ENCODE peak calls at places on chromosomes 16 and 17, in five cellular contexts. B is heart left ventricle, I is uterus, P is foreskin fibroblast, G is lower leg skin. V is an unnamed sample.

GRCh38 chr17:81608082-81608481 is 28.8 kb downstream of the NPLOC4 start:
- DNase-seq in G (no peak), P (peak), I (no peak), B (no peak), V (no peak)

GRCh38 chr17:62995377-62995885 is 29.4 kb downstream of the TANC2 start:
- DNase-seq in P (peak), I (no peak), B (no peak), G (no peak), V (peak)

GRCh38 chr17:60325730-60326524 is 66.0 kb downstream of the USP32 start:
- DNase-seq in P (no peak), G (no peak), I (no peak), B (no peak), V (no peak)

GRCh38 chr17:57521606-57522435 is 223.3 kb downstream of the CCDC182 start:
- DNase-seq in G (no peak), B (no peak), P (no peak), I (no peak), V (no peak)

GRCh38 chr16:87416826-87417471 is 24.8 kb downstream of the MAP1LC3B start:
- DNase-seq in B (no peak), P (peak), I (peak), G (peak), V (peak)

GRCh38 chr16:20675488-20676267 is 21.8 kb downstream of the ACSM1 start:
- DNase-seq in B (no peak), P (no peak), I (peak), G (no peak), V (peak)

GRCh38 chr16:4661661-4662060 is 31.7 kb upstream of the NUDT16L1 start:
- DNase-seq in I (no peak), P (no peak), B (no peak), G (no peak), V (peak)

GRCh38 chr16:30650369-30651123 is at the start of gene PRR14:
- DNase-seq in B (peak), P (peak), G (peak), I (peak), V (peak)

GRCh38 chr17:30300803-30301202 is 9.1 kb upstream of the BLMH start:
- DNase-seq in I (no peak), P (no peak), G (no peak), B (no peak), V (no peak)

GRCh38 chr17:15485045-15485444 is 17.6 kb upstream of the CDRT4 start:
- DNase-seq in I (no peak), G (no peak), B (no peak), P (no peak), V (no peak)

GRCh38 chr17:74842599-74843351 is 16.9 kb downstream of the GRIN2C start:
- DNase-seq in P (peak), B (peak), G (no peak), I (peak), V (peak)

GRCh38 chr17:41895617-41896016 is 23.1 kb downstream of the ACLY start:
- DNase-seq in P (peak), I (peak), B (no peak), G (no peak), V (peak)

GRCh38 chr17:82373731-82374625 is 2.4 kb downstream of the UTS2R start:
- DNase-seq in B (no peak), I (no peak), G (no peak), P (no peak), V (no peak)

GRCh38 chr17:8187517-8188407 is 2.2 kb downstream of the BORCS6 start:
- DNase-seq in I (peak), B (peak), G (peak), P (peak), V (peak)

GRCh38 chr17:2215616-2216364 is 87.8 kb downstream of the SMG6 start:
- DNase-seq in I (peak), P (peak), G (peak), B (peak), V (peak)

GRCh38 chr17:50459756-50460155 is 8.9 kb downstream of the CHAD start:
- DNase-seq in P (no peak), B (no peak), I (no peak), G (no peak), V (no peak)

GRCh38 chr17:17422217-17422610 is 54.6 kb upstream of the MED9 start:
- DNase-seq in G (no peak), I (no peak), B (no peak), P (no peak), V (no peak)

GRCh38 chr17:29138184-29138955 is 41.8 kb downstream of the MYO18A start:
- DNase-seq in G (no peak), P (no peak), I (no peak), B (peak), V (no peak)

GRCh38 chr16:1863681-1864460 is 8.1 kb downstream of the MEIOB start:
- DNase-seq in G (no peak), P (no peak), B (no peak), I (no peak), V (peak)

GRCh38 chr17:61395983-61396585 is 3.6 kb upstream of the TBX2 start:
- DNase-seq in G (no peak), B (peak), I (no peak), P (no peak), V (no peak)

GRCh38 chr17:30000755-30001257 is 59.4 kb downstream of the EFCAB5 start:
- DNase-seq in P (peak), G (no peak), B (no peak), I (no peak), V (no peak)

GRCh38 chr16:80512460-80512859 is 28.3 kb upstream of the DYNLRB2 start:
- DNase-seq in I (no peak), G (no peak), B (no peak), P (no peak), V (no peak)
- H3K4me3 ChIP-seq in I (no peak), G (no peak), B (no peak), P (no peak), V (no peak)

DNA sequence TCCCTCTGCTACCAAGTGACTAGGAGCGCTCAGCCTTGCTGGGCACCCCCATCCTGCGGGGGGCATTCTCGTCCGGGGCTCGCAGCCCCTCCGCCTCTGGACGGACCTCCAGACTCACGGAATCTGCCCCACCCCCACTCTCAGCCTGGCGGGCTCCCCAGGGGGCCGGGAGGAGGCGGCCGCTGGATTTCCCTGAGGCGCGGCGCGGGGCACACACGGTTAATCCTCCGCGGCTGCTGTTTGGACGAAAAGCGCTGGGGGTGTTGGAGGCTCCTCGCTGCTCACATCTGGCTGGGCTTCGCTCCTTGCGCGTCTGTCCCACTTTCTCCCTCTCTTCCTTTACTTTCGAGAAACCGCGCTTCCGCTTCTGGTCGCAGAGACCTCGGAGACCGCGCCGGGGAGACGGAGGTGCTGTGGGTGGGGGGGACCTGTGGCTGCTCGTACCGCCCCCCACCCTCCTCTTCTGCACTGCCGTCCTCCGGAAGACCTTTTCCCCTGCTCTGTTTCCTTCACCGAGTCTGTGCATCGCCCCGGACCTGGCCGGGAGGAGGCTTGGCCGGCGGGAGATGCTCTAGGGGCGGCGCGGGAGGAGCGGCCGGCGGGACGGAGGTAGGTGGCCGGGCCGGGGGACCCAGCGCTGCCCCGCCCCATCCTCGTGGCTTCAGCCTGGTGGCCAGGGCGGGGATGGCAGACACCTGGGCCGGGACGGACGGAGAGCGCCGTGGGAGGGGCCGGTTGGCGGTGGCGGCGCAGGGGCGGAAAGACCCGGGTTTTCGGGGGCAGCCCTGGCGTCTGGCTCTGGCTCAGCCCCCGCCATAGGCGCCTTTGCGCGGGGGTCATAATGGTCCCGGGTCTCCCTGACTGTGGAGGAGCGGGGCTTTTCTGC is at the start of gene C1QTNF1:
- DNase-seq in G (peak), I (peak), P (no peak), B (peak), V (no peak)
- TF ChIP-seq CTCF in G (no peak), I (peak), P (no peak), B (peak), V (no peak)

GRCh38 chr17:76268015-76268749 is 3.0 kb downstream of the UBALD2 start:
- DNase-seq in G (peak), B (peak), P (peak), I (peak), V (peak)

GRCh38 chr17:76270770-76271668 is 5.9 kb downstream of the UBALD2 start:
- DNase-seq in B (no peak), G (no peak), P (no peak), I (no peak), V (no peak)

GRCh38 chr17:76267051-76267576 is 2.0 kb downstream of the UBALD2 start:
- DNase-seq in I (no peak), P (no peak), G (no peak), B (no peak), V (no peak)

GRCh38 chr17:76270127-76270592 is 5.0 kb downstream of the UBALD2 start:
- DNase-seq in I (no peak), G (peak), B (no peak), P (no peak), V (no peak)

GRCh38 chr17:76268991-76269981 is 4.1 kb downstream of the UBALD2 start:
- DNase-seq in B (no peak), P (no peak), I (no peak), G (no peak), V (no peak)
- H3K4me3 ChIP-seq in B (no peak), P (no peak), I (no peak), G (no peak), V (no peak)

GRCh38 chr16:89906141-89907025 is 12.3 kb upstream of the MC1R start:
- DNase-seq in B (no peak), P (no peak), I (no peak), G (no peak), V (no peak)
- TF ChIP-seq CTCF in B (no peak), P (no peak), I (no peak), G (no peak), V (no peak)

V was measured in AG10803.